ENCODE peak calls at places on chromosome 3, in seven cellular contexts. B is IMR-90, J is neuronal stem cell, M is mesenchymal stem cell, Y is H1, D is mesendoderm, W is trophoblast cell. U is an unnamed sample.
A peak's percentile ranks its signal among the peaks of the same experiment; 100 is the strongest.

GRCh38 chr3:35651888-35652287 is 12.6 kb downstream of the ARPP21 start:
- DNase-seq in B (peak; percentile 22), W (no peak), D (no peak), M (no peak), J (no peak), Y (no peak), U (no peak)

GRCh38 chr3:195007794-195008193 is 263.2 kb downstream of the XXYLT1 start:
- DNase-seq in Y (no peak), M (no peak), B (no peak), J (no peak), D (no peak), W (peak; percentile 5), U (peak; percentile 9)

GRCh38 chr3:11930084-11930483 is 74.1 kb upstream of the SYN2 start:
- DNase-seq in W (no peak), Y (no peak), D (no peak), M (no peak), J (no peak), B (no peak), U (peak; percentile 5)

GRCh38 chr3:24034464-24034863 is 89.4 kb downstream of the NR1D2 start:
- DNase-seq in M (no peak), Y (no peak), D (no peak), J (no peak), B (no peak), W (no peak), U (no peak)

GRCh38 chr3:185796431-185797107 is 28.3 kb downstream of the IGF2BP2 start:
- DNase-seq in W (peak; percentile 81), J (no peak), Y (no peak), B (peak; percentile 85), M (peak; percentile 62), D (no peak), U (no peak)

GRCh38 chr3:85571835-85572234 is 613.0 kb downstream of the CADM2 start:
- DNase-seq in Y (no peak), M (no peak), J (no peak), W (no peak), D (no peak), B (no peak), U (no peak)

GRCh38 chr3:178152010-178152409 is 384.2 kb upstream of the KCNMB2 start:
- DNase-seq in Y (no peak), M (no peak), B (no peak), W (no peak), J (no peak), D (no peak), U (no peak)

GRCh38 chr3:22585504-22585903 is 617.6 kb upstream of the UBE2E2 start:
- DNase-seq in M (peak; percentile 14), Y (no peak), D (peak; percentile 53), B (peak; percentile 38), J (no peak), W (no peak), U (no peak)

GRCh38 chr3:134060561-134061385 is 31.0 kb upstream of the SLCO2A1 start:
- DNase-seq in Y (no peak), B (no peak), D (no peak), M (no peak), W (no peak), J (no peak), U (no peak)

GRCh38 chr3:94694894-94695293 is 632.0 kb downstream of the NSUN3 start:
- DNase-seq in W (no peak), B (no peak), D (no peak), J (no peak), Y (no peak), M (no peak), U (no peak)

GRCh38 chr3:169602482-169602881 is 61.0 kb downstream of the MECOM start:
- DNase-seq in J (no peak), M (no peak), D (no peak), Y (no peak), B (no peak), W (no peak), U (no peak)

GRCh38 chr3:174855002-174855401 is 4.1 kb upstream of the NAALADL2 start:
- DNase-seq in Y (no peak), W (peak; percentile 9), M (no peak), D (no peak), J (no peak), B (no peak), U (no peak)

GRCh38 chr3:177714945-177715344 is 517.7 kb upstream of the TBL1XR1 start:
- DNase-seq in B (no peak), D (no peak), M (no peak), W (no peak), J (no peak), Y (no peak), U (no peak)

GRCh38 chr3:63921741-63922482 is 9.7 kb upstream of the SCAANT1 start:
- DNase-seq in J (no peak), Y (no peak), M (no peak), W (no peak), B (no peak), D (no peak), U (no peak)

GRCh38 chr3:162141232-162141631 is 644.6 kb downstream of the OTOL1 start:
- DNase-seq in B (peak; percentile 77), Y (no peak), J (no peak), W (no peak), D (no peak), M (peak; percentile 36), U (no peak)

GRCh38 chr3:4038351-4038750 is 239.1 kb downstream of the LRRN1 start:
- DNase-seq in M (no peak), W (no peak), J (no peak), B (no peak), Y (no peak), D (no peak), U (no peak)
- H3K4ac ChIP-seq in M (no peak overlapping the region), W (no peak overlapping the region), J (no peak overlapping the region), B (no peak overlapping the region), Y (no peak overlapping the region), D (no peak overlapping the region), U (no peak overlapping the region)

GRCh38 chr3:78410077-78410476 is 1357.7 kb downstream of the ROBO1 start:
- DNase-seq in J (no peak), B (no peak), W (no peak), D (no peak), M (no peak), Y (no peak), U (no peak)
- H3K18ac ChIP-seq in J (no peak overlapping the region), B (no peak overlapping the region), W (no peak overlapping the region), D (no peak overlapping the region), M (no peak overlapping the region), Y (no peak overlapping the region), U (no peak overlapping the region)

GRCh38 chr3:43160664-43161063 is 54.8 kb upstream of the POMGNT2 start:
- DNase-seq in B (no peak), J (no peak), Y (no peak), M (no peak), W (no peak), D (no peak), U (no peak)
- H3K4ac ChIP-seq in B (no peak overlapping the region), J (no peak overlapping the region), Y (no peak overlapping the region), M (no peak overlapping the region), W (no peak overlapping the region), D (no peak overlapping the region), U (no peak overlapping the region)

GRCh38 chr3:10512687-10513086 is 7.3 kb upstream of the ATP2B2 start:
- DNase-seq in D (no peak), Y (no peak), J (no peak), M (no peak), W (no peak), B (no peak), U (no peak)
- H3K18ac ChIP-seq in D (no peak overlapping the region), Y (no peak overlapping the region), J (no peak overlapping the region), M (no peak overlapping the region), W (no peak overlapping the region), B (no peak overlapping the region), U (no peak overlapping the region)

GRCh38 chr3:158678687-158679086 is 6.2 kb upstream of the LXN start:
- DNase-seq in B (no peak), Y (no peak), D (no peak), J (no peak), M (no peak), W (no peak), U (no peak)

GRCh38 chr3:158685151-158685550 is 12.7 kb upstream of the LXN start:
- DNase-seq in D (no peak), M (no peak), B (no peak), W (no peak), J (no peak), Y (no peak), U (no peak)

GRCh38 chr3:158683216-158683975 is 10.9 kb upstream of the LXN start:
- DNase-seq in Y (no peak), J (no peak), B (peak; percentile 88), M (peak; percentile 14), W (no peak), D (no peak), U (no peak)

GRCh38 chr3:158680861-158681260 is 8.4 kb upstream of the LXN start:
- DNase-seq in W (no peak), B (no peak), M (no peak), Y (no peak), J (no peak), D (no peak), U (no peak)

DNA sequence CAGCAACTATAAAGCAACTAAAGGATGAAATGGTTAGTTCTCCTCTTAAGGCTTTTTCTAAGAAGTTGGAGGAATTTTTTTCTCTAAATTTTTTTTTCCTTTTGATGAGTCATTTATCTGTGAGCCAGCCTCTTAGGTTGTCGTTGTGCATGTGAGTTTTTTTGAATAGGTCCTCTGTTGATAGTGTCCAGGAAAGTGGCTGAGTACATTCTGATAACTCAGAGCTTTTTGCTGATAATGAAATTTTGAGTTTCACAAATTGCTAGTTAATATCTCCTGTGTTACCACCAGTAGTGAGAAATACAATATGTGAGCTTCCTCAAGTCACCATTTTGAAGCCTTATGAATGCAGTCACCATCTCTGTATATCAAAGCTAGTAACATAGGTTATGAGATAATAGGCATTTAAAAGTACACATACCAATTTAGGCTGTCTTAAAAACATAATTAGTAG is 7.1 kb upstream of the LXN start:
- DNase-seq in Y (no peak), M (peak; percentile 41), J (no peak), W (no peak), B (peak; percentile 63), D (no peak), U (no peak)
- H3K4ac ChIP-seq in Y (no peak overlapping the region), M (no peak overlapping the region), J (no peak overlapping the region), W (no peak overlapping the region), B (no peak overlapping the region), D (no peak overlapping the region), U (no peak overlapping the region)

DNA sequence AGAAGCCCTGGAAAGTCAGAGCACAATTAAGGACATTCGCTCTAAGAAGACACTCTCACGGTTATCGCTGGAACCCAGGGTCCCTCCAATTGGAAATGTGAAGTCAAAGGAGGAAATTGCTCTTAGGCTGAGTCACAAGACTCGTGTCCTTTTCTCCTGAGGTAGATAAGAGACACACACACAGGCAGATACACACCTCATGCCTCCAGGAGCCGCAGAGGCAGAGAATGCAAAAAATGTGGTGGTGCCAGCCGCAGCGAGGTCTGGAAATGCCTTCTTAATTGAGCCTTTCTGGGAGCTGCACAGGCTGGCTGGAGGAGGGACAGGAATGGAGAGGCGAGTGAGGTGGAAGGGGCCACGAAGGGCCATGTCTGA is 189.3 kb downstream of the OPA1 start:
- DNase-seq in M (peak; percentile 44), W (peak; percentile 96), D (peak; percentile 98), B (no peak), Y (no peak), J (no peak), U (peak; percentile 60)
- H3K18ac ChIP-seq in M (peak overlapping the region; percentile 5), W (no peak overlapping the region), D (peak overlapping the region; percentile 81), B (no peak overlapping the region), Y (peak overlapping the region; percentile 10), J (no peak overlapping the region), U (no peak overlapping the region)